ENCODE peak calls at places on chromosome 16, in four cellular contexts. One of them, this sample, is unnamed. For H3K4me1, the result is how much of the 10 kb centered on the place peaks cover.

GRCh38 chr16:87757841-87758426 is 7.9 kb downstream of the KLHDC4 start:
- DNase-seq in pancreas: no peak
- DNase-seq in effector memory CD4-positive, alpha-beta T cell: no peak
- DNase-seq in testis: no peak
- DNase-seq in this sample: no peak

GRCh38 chr16:24689128-24689527 is 40.3 kb upstream of the TNRC6A start:
- DNase-seq in testis: peak
- DNase-seq in effector memory CD4-positive, alpha-beta T cell: no peak
- DNase-seq in pancreas: no peak
- DNase-seq in this sample: no peak

GRCh38 chr16:46730126-46730525 is 18.0 kb downstream of the MYLK3 start:
- DNase-seq in effector memory CD4-positive, alpha-beta T cell: no peak
- DNase-seq in pancreas: no peak
- DNase-seq in testis: peak
- DNase-seq in this sample: no peak

GRCh38 chr16:18836702-18837101 is 35.4 kb upstream of the ARL6IP1 start:
- DNase-seq in pancreas: no peak
- DNase-seq in testis: no peak
- DNase-seq in effector memory CD4-positive, alpha-beta T cell: no peak
- DNase-seq in this sample: no peak

GRCh38 chr16:72066747-72067146 is 3.7 kb downstream of the HPR start:
- DNase-seq in effector memory CD4-positive, alpha-beta T cell: no peak
- DNase-seq in testis: no peak
- DNase-seq in pancreas: no peak
- DNase-seq in this sample: no peak

GRCh38 chr16:26198221-26198620 is 506.5 kb downstream of the HS3ST4 start:
- DNase-seq in testis: no peak
- DNase-seq in pancreas: no peak
- DNase-seq in effector memory CD4-positive, alpha-beta T cell: no peak
- DNase-seq in this sample: no peak

GRCh38 chr16:57821149-57821971 is 19.1 kb upstream of the KIFC3 start:
- DNase-seq in testis: no peak
- DNase-seq in pancreas: no peak
- DNase-seq in effector memory CD4-positive, alpha-beta T cell: no peak
- DNase-seq in this sample: no peak

GRCh38 chr16:27234603-27235002 is 31.3 kb downstream of the KDM8 start:
- DNase-seq in pancreas: no peak
- DNase-seq in effector memory CD4-positive, alpha-beta T cell: no peak
- DNase-seq in testis: no peak
- DNase-seq in this sample: no peak

GRCh38 chr16:77539336-77539735 is 104.5 kb upstream of the ADAMTS18 start:
- DNase-seq in pancreas: no peak
- DNase-seq in effector memory CD4-positive, alpha-beta T cell: no peak
- DNase-seq in testis: no peak
- DNase-seq in this sample: no peak

GRCh38 chr16:28829747-28830146 is 6.9 kb downstream of the ATXN2L start:
- DNase-seq in testis: no peak
- DNase-seq in effector memory CD4-positive, alpha-beta T cell: no peak
- DNase-seq in pancreas: no peak
- DNase-seq in this sample: no peak

GRCh38 chr16:83826146-83826913 is 18.6 kb downstream of the HSBP1 start:
- DNase-seq in pancreas: peak
- DNase-seq in effector memory CD4-positive, alpha-beta T cell: peak
- DNase-seq in testis: peak
- DNase-seq in this sample: peak

GRCh38 chr16:787978-788398 is at the start of gene RPUSD1:
- DNase-seq in pancreas: no peak
- DNase-seq in effector memory CD4-positive, alpha-beta T cell: no peak
- DNase-seq in testis: no peak
- DNase-seq in this sample: no peak

GRCh38 chr16:19400709-19401108 is 17.0 kb upstream of the TMC5 start:
- DNase-seq in pancreas: no peak
- DNase-seq in testis: no peak
- DNase-seq in effector memory CD4-positive, alpha-beta T cell: no peak
- DNase-seq in this sample: no peak

GRCh38 chr16:49817754-49818507 is 38.0 kb downstream of the ZNF423 start:
- DNase-seq in effector memory CD4-positive, alpha-beta T cell: no peak
- DNase-seq in testis: no peak
- DNase-seq in pancreas: no peak
- DNase-seq in this sample: no peak

GRCh38 chr16:27470567-27471431 is 68.8 kb downstream of the IL21R start:
- DNase-seq in effector memory CD4-positive, alpha-beta T cell: no peak
- DNase-seq in testis: no peak
- DNase-seq in pancreas: no peak
- DNase-seq in this sample: no peak

GRCh38 chr16:71933913-71934696 is 38.8 kb downstream of the IST1 start:
- DNase-seq in testis: no peak
- DNase-seq in effector memory CD4-positive, alpha-beta T cell: no peak
- DNase-seq in pancreas: no peak
- DNase-seq in this sample: no peak

GRCh38 chr16:87332150-87332549 is 15.0 kb upstream of the C16orf95 start:
- DNase-seq in pancreas: peak
- DNase-seq in testis: no peak
- DNase-seq in effector memory CD4-positive, alpha-beta T cell: no peak
- DNase-seq in this sample: no peak

GRCh38 chr16:82007189-82007588 is 4.1 kb downstream of the SDR42E1 start:
- DNase-seq in testis: no peak
- DNase-seq in pancreas: no peak
- DNase-seq in effector memory CD4-positive, alpha-beta T cell: no peak
- DNase-seq in this sample: no peak

GRCh38 chr16:85668676-85669424 is 19.9 kb downstream of the GINS2 start:
- DNase-seq in testis: no peak
- DNase-seq in effector memory CD4-positive, alpha-beta T cell: no peak
- DNase-seq in pancreas: no peak
- DNase-seq in this sample: no peak

GRCh38 chr16:56948234-56948633 is 13.5 kb upstream of the CETP start:
- DNase-seq in pancreas: no peak
- DNase-seq in effector memory CD4-positive, alpha-beta T cell: no peak
- DNase-seq in testis: no peak
- DNase-seq in this sample: no peak

GRCh38 chr16:86768999-86769398 is 190.7 kb downstream of the FOXL1 start:
- DNase-seq in pancreas: peak
- DNase-seq in effector memory CD4-positive, alpha-beta T cell: no peak
- DNase-seq in testis: no peak
- DNase-seq in this sample: no peak

GRCh38 chr16:593406-593805 is 3.5 kb downstream of the RAB40C start:
- DNase-seq in testis: no peak
- DNase-seq in pancreas: peak
- DNase-seq in effector memory CD4-positive, alpha-beta T cell: no peak
- DNase-seq in this sample: peak

GRCh38 chr16:23509763-23510153 is 536 bp downstream of the GGA2 start:
- DNase-seq in effector memory CD4-positive, alpha-beta T cell: peak
- DNase-seq in pancreas: no peak
- DNase-seq in testis: peak
- DNase-seq in this sample: no peak

GRCh38 chr16:4327782-4328579 is 12.1 kb downstream of the GLIS2 start:
- DNase-seq in testis: peak
- DNase-seq in pancreas: peak
- DNase-seq in effector memory CD4-positive, alpha-beta T cell: no peak
- DNase-seq in this sample: peak

GRCh38 chr16:85173077-85173980 is 61.1 kb upstream of the CIBAR2 start:
- DNase-seq in effector memory CD4-positive, alpha-beta T cell: no peak
- DNase-seq in testis: peak
- DNase-seq in pancreas: no peak
- DNase-seq in this sample: no peak

GRCh38 chr16:67781548-67781921 is 24.8 kb downstream of the RANBP10 start:
- DNase-seq in testis: no peak
- DNase-seq in pancreas: no peak
- DNase-seq in effector memory CD4-positive, alpha-beta T cell: no peak
- DNase-seq in this sample: no peak

GRCh38 chr16:52095466-52095865 is 451.5 kb downstream of the TOX3 start:
- DNase-seq in testis: no peak
- DNase-seq in pancreas: no peak
- DNase-seq in effector memory CD4-positive, alpha-beta T cell: no peak
- DNase-seq in this sample: no peak

GRCh38 chr16:19008245-19008644 is 24.5 kb downstream of the TMC7 start:
- DNase-seq in effector memory CD4-positive, alpha-beta T cell: no peak
- DNase-seq in testis: no peak
- DNase-seq in pancreas: no peak
- DNase-seq in this sample: no peak

GRCh38 chr16:23635958-23636357 is 5.2 kb downstream of the PALB2 start:
- DNase-seq in pancreas: no peak
- DNase-seq in effector memory CD4-positive, alpha-beta T cell: no peak
- DNase-seq in testis: no peak
- DNase-seq in this sample: no peak

GRCh38 chr16:73365010-73365409 is 317.1 kb upstream of the ZFHX3 start:
- DNase-seq in effector memory CD4-positive, alpha-beta T cell: no peak
- DNase-seq in pancreas: peak
- DNase-seq in testis: peak
- DNase-seq in this sample: no peak

GRCh38 chr16:58490100-58490499 is 9.8 kb upstream of the NDRG4 start:
- DNase-seq in effector memory CD4-positive, alpha-beta T cell: no peak
- DNase-seq in testis: no peak
- DNase-seq in pancreas: no peak
- DNase-seq in this sample: no peak

GRCh38 chr16:1923299-1924034 is 5.3 kb upstream of the HS3ST6 start:
- DNase-seq in effector memory CD4-positive, alpha-beta T cell: no peak
- DNase-seq in testis: no peak
- DNase-seq in pancreas: no peak
- DNase-seq in this sample: no peak

GRCh38 chr16:56321571-56321970 is 103.8 kb downstream of the AMFR start:
- DNase-seq in pancreas: no peak
- DNase-seq in testis: no peak
- DNase-seq in effector memory CD4-positive, alpha-beta T cell: no peak
- DNase-seq in this sample: no peak

GRCh38 chr16:56041556-56042140 is 149.6 kb upstream of the GNAO1 start:
- DNase-seq in pancreas: no peak
- DNase-seq in effector memory CD4-positive, alpha-beta T cell: peak
- DNase-seq in testis: peak
- DNase-seq in this sample: no peak

GRCh38 chr16:30555848-30556473 is 2.2 kb downstream of the ZNF764 start:
- DNase-seq in pancreas: no peak
- DNase-seq in testis: no peak
- DNase-seq in effector memory CD4-positive, alpha-beta T cell: no peak
- DNase-seq in this sample: no peak
- H3K4me1 ChIP-seq in pancreas: under half
- H3K4me1 ChIP-seq in testis: under half
- H3K4me1 ChIP-seq in effector memory CD4-positive, alpha-beta T cell: under half
- H3K4me1 ChIP-seq in this sample: under half

DNA sequence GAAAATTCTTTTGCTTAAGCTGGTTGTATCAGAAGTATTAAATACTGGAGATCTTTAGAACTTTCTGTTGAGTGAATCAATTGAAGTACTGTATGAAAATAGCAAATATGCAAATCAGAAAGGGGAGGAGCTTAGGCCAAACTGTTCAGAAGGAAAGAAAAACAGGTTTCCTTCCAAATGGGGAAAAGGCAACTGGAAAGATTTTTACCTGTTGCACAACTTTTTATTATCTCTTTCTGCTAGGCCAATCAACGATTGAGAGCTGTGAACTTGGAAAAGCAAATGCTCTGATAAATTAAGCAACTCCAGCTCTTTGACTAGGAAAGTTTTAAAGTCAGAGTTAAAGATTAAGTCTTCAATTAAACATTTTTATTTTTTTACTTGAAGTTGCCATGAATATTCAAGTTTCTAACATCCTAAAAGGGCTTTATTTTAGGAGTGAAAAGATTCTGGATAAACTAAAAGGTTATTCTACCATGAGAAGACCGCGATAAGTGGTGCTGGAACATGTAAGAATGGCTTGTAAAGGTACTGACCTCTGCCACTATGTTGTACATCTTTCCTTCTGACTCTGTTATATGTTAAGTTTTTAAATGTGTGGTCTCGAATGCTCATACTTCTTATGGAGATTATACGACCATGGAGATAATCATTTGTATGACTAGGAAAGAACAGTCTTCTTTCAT is 16.5 kb downstream of the DCUN1D3 start:
- DNase-seq in pancreas: no peak
- DNase-seq in testis: no peak
- DNase-seq in effector memory CD4-positive, alpha-beta T cell: no peak
- DNase-seq in this sample: no peak
- H3K27ac ChIP-seq in pancreas: no peak
- H3K27ac ChIP-seq in testis: no peak
- H3K27ac ChIP-seq in effector memory CD4-positive, alpha-beta T cell: no peak
- H3K27ac ChIP-seq in this sample: no peak

GRCh38 chr16:88856828-88857727 is at the start of the genes GALNS and TRAPPC2L:
- DNase-seq in pancreas: peak
- DNase-seq in testis: peak
- DNase-seq in effector memory CD4-positive, alpha-beta T cell: peak
- DNase-seq in this sample: peak

GRCh38 chr16:88855736-88856121 is 1.0 kb downstream of the GALNS start:
- DNase-seq in effector memory CD4-positive, alpha-beta T cell: peak
- DNase-seq in pancreas: no peak
- DNase-seq in testis: no peak
- DNase-seq in this sample: no peak

GRCh38 chr16:88855176-88855575 is 1.6 kb downstream of the GALNS start:
- DNase-seq in pancreas: no peak
- DNase-seq in testis: peak
- DNase-seq in effector memory CD4-positive, alpha-beta T cell: no peak
- DNase-seq in this sample: no peak

GRCh38 chr16:88857728-88858339 is 907 bp downstream of the TRAPPC2L start:
- DNase-seq in pancreas: peak
- DNase-seq in testis: peak
- DNase-seq in effector memory CD4-positive, alpha-beta T cell: peak
- DNase-seq in this sample: peak

DNA sequence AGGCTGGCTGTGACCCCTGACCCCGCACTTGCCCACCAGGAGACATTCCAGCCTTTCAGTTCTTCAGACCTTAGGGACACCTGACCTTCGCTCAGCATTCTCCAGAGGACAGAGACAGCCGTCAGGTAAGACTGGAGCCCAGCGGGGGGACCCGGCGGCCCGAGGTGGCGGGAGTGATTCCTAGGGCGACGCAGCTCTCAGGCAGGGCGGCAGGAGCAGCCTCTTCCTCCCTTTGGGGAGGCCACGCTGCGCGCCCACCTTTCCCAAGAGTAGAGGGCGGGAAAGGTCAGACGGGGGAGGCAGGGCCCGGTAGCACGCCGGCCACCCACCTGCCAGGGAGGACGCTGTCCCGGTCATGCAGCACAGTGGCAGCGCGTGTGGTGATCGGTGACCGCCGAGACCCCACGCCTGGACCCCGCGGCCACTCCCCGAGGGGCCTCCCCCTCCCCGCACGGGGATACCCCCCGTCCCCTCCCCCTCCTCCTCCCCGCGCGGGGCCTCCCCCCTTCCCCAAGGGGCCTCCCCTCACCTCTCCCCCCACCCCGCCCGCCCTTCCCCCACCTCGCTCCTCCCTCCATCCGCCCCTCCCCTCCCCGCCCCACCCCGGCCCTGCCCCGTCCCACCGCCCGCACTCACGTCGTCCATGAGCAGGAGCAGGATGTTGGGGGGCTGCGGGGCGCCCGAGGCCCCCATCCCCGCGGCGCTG is 472 bp downstream of the GALNS start:
- DNase-seq in effector memory CD4-positive, alpha-beta T cell: peak
- DNase-seq in pancreas: peak
- DNase-seq in testis: no peak
- DNase-seq in this sample: peak
- H3K4me3 ChIP-seq in effector memory CD4-positive, alpha-beta T cell: peak
- H3K4me3 ChIP-seq in pancreas: peak
- H3K4me3 ChIP-seq in testis: peak
- H3K4me3 ChIP-seq in this sample: peak

DNA sequence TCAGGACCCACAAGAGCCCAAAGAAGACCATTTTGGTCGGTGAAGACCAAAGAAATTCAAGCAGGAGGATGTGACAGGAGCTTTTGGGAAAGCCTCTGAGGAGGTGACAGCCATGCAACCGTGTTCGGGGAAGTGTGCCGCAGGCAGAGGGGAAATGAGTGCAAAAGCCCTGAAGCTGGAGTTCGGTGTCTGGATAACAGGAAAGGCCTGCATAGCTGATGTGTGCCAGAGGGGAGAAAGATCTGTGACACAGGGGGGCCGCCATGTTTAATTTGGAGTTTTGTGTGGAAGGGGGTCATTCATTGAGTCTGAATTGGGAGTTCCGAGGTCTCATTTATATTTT is 870 bp upstream of the ZC3H7A start:
- DNase-seq in testis: no peak
- DNase-seq in pancreas: no peak
- DNase-seq in effector memory CD4-positive, alpha-beta T cell: no peak
- DNase-seq in this sample: no peak
- H3K4me1 ChIP-seq in testis: under half
- H3K4me1 ChIP-seq in pancreas: under half
- H3K4me1 ChIP-seq in effector memory CD4-positive, alpha-beta T cell: under half
- H3K4me1 ChIP-seq in this sample: under half